ENCODE peak calls at places on chromosomes 4 and X, in ten cellular contexts. V is A549, D is sigmoid colon, F is transverse colon, E is suprapubic skin, A is breast epithelium, U is HCT116, H is esophagus squamous epithelium, P is NB4, Y is endothelial cell of umbilical vein. Z is an unnamed sample.

GRCh38 chr4:762211-763190 is 56.9 kb downstream of the PCGF3 start:
- DNase-seq in V (peak; percentile 20), A (no peak), F (no peak), Y (peak; percentile 26), U (no peak), P (peak; percentile 54), E (no peak), D (no peak), H (no peak), Z (no peak)

GRCh38 chr4:128793859-128794667 is 15.4 kb upstream of the JADE1 start:
- DNase-seq in D (no peak), E (no peak), V (peak; percentile 34), Y (no peak), P (peak; percentile 24), U (no peak), A (no peak), F (no peak), H (no peak), Z (no peak)

GRCh38 chrX:120301960-120302359 is 9.3 kb downstream of the TMEM255A start:
- DNase-seq in U (no peak), A (no peak), V (no peak), E (no peak), P (no peak), H (no peak), D (no peak), F (no peak), Y (no peak), Z (no peak)

GRCh38 chr4:186775867-186776266 is 52.2 kb upstream of the FAT1 start:
- DNase-seq in A (no peak), Y (no peak), V (no peak), E (no peak), H (no peak), P (no peak), F (no peak), U (no peak), D (no peak), Z (no peak)

GRCh38 chr4:58732973-58733372 is 1622.8 kb upstream of the IGFBP7 start:
- DNase-seq in A (no peak), H (no peak), Y (no peak), E (no peak), U (no peak), F (no peak), P (no peak), V (no peak), D (no peak), Z (no peak)

GRCh38 chr4:38529189-38530115 is 134.5 kb upstream of the KLF3 start:
- DNase-seq in F (peak; percentile 67), V (no peak), H (peak; percentile 34), A (no peak), Y (peak; percentile 5), E (no peak), P (peak; percentile 80), U (no peak), D (no peak), Z (no peak)

GRCh38 chr4:78149737-78150136 is 92.6 kb downstream of the FRAS1 start:
- DNase-seq in E (no peak), U (no peak), F (no peak), D (no peak), H (no peak), Y (no peak), V (no peak), P (no peak), A (no peak), Z (no peak)

GRCh38 chr4:121998024-121998423 is 46.2 kb upstream of the TRPC3 start:
- DNase-seq in H (no peak), F (no peak), V (peak; percentile 6), E (no peak), Y (no peak), A (no peak), P (peak; percentile 3), D (no peak), U (no peak), Z (no peak)

GRCh38 chrX:132622130-132622529 is 133.3 kb upstream of the MBNL3 start:
- DNase-seq in P (peak; percentile 51), A (no peak), F (no peak), Y (peak; percentile 37), E (no peak), D (no peak), V (no peak), H (no peak), U (peak; percentile 8), Z (no peak)

GRCh38 chrX:585115-585808 is 45.3 kb upstream of the SHOX start:
- DNase-seq in A (no peak), F (no peak), P (no peak), E (no peak), D (no peak), V (no peak), H (no peak), U (no peak), Y (no peak), Z (no peak)

GRCh38 chrX:96538104-96538725 is 146.4 kb upstream of the DIAPH2 start:
- DNase-seq in Y (no peak), A (no peak), E (no peak), V (no peak), P (no peak), F (peak; percentile 52), U (no peak), D (no peak), H (no peak), Z (no peak)

GRCh38 chr4:666436-666810 is 7.7 kb downstream of the ATP5ME start:
- DNase-seq in Y (no peak), V (no peak), F (no peak), A (no peak), D (peak; percentile 62), E (no peak), P (no peak), U (no peak), H (no peak), Z (no peak)

GRCh38 chrX:23901065-23901464 is 6.7 kb downstream of the APOO start:
- DNase-seq in P (peak; percentile 86), A (peak; percentile 60), F (no peak), D (no peak), H (no peak), U (peak; percentile 73), V (peak; percentile 87), Y (peak; percentile 74), E (no peak), Z (no peak)

GRCh38 chr4:159655547-159655946 is 552.7 kb downstream of the RAPGEF2 start:
- DNase-seq in V (no peak), P (no peak), E (no peak), F (no peak), D (no peak), H (no peak), U (peak; percentile 16), Y (no peak), A (no peak), Z (no peak)

GRCh38 chrX:68995780-68996551 is 167.1 kb downstream of the EFNB1 start:
- DNase-seq in Y (peak; percentile 65), A (no peak), H (no peak), P (no peak), F (peak; percentile 79), V (no peak), E (no peak), D (no peak), U (no peak), Z (peak; percentile 76)

GRCh38 chr4:28723371-28723770 is 1862.7 kb downstream of the STIM2 start:
- DNase-seq in A (no peak), H (no peak), U (no peak), D (no peak), Y (no peak), E (no peak), V (no peak), F (no peak), P (no peak), Z (no peak)

DNA sequence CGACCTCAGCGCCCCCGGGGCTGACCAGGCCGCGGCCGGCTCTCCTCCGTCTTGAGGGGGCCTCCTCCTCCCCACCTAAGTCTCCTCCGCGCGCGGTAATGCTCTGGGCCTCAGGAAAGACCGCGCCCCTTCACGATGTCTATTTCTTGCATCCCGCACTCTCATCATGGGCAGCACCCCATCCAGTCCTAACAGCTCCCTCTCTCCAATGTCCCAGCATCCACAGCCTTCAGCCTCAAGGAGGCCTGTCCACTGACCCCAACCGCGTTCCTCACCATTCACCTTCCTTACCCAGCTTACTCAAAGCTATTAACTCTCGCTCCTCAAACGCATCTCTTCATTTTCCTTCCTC is 77.5 kb downstream of the MAGED4 start:
- DNase-seq in A (no peak), H (no peak), U (no peak), V (no peak), F (no peak), D (no peak), P (no peak), Y (no peak), E (no peak), Z (no peak)
- TF ChIP-seq POLR2A in A (no peak), H (no peak), U (no peak), V (no peak), F (peak; percentile 1), D (no peak), P (no peak), Y (no peak), E (no peak), Z (no peak)

DNA sequence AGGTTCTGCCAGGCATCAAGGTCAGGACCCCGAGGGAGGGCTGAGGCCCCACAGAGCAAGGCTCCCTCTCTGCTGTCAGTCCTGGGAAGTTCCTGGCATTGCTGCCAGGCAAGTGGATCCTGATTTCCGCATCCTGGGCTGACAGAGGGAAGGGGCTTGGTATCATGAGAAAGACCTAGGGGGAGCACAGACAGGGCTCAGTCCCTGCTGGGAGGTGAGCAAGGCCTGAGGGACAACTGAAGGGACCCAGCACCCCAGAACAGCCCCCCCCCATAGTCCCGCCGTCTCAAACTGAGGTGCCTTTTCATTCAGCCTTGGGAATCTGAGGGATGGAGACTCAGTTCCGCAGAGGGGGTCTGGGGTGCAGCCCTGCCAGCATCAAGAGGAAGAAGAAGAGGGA is 971 bp downstream of the MAGEA11 start:
- DNase-seq in E (no peak), F (no peak), A (no peak), V (no peak), P (no peak), H (no peak), Y (no peak), U (no peak), D (no peak), Z (no peak)
- TF ChIP-seq CTCF in E (no peak), F (no peak), A (no peak), V (no peak), P (no peak), H (no peak), Y (no peak), U (no peak), D (no peak), Z (no peak)

DNA sequence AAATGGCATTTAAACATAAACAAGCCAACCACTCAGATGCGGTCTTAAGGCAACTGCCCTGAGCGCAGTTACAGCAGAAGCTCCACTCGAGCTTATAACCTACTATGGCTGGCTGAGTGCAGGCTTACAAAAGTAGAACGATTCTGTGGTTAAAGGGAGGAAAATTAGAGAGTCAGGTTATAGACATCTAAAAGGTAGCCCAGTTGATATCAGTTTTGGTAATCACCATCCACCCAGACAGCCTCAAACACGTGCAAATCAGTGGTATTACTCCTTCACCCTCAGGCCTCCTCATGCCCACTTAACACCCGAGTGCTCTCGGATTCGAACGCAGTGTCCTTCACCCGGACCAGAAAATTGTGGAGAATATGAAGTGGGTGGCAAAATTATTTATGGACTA is 3.1 kb downstream of the LEF1 start:
- DNase-seq in A (no peak), D (no peak), E (no peak), P (no peak), Y (no peak), V (no peak), H (no peak), U (no peak), F (no peak), Z (no peak)
- H3K4me3 ChIP-seq in A (no peak overlapping the region), D (no peak overlapping the region), E (peak overlapping the region; percentile 78), P (no peak overlapping the region), Y (no peak overlapping the region), V (no peak overlapping the region), H (peak overlapping the region; percentile 82), U (no peak overlapping the region), F (no peak overlapping the region), Z (no peak overlapping the region)

GRCh38 chrX:139932901-139933796 is at the start of gene ATP11C:
- DNase-seq in D (peak; percentile 94), H (peak; percentile 17), P (peak; percentile 91), A (peak; percentile 76), F (peak; percentile 88), V (peak; percentile 89), Y (peak; percentile 82), E (peak; percentile 87), U (peak; percentile 47), Z (peak; percentile 85)
- TF ChIP-seq POLR2A in D (peak; percentile 52), H (no peak), P (peak; percentile 66), A (no peak), F (peak; percentile 85), V (peak; percentile 89), Y (peak; percentile 84), E (no peak), U (peak; percentile 31), Z (peak; percentile 52)

Z was measured in uterus.